ENCODE peak calls at places on chromosomes 5 and 9, in eight cellular contexts. One of them, this sample, is unnamed.
A peak's percentile ranks its signal among the peaks of the same experiment; 100 is the strongest.

GRCh38 chr9:134562146-134562753 is 79.4 kb upstream of the COL5A1 start:
- DNase-seq in heart left ventricle: no peak
- DNase-seq in lower lobe of right lung: no peak
- DNase-seq in kidney epithelial cell: no peak
- DNase-seq in AG04450: no peak
- DNase-seq in body of pancreas: no peak
- DNase-seq in colonic mucosa: no peak
- DNase-seq in stomach: no peak
- DNase-seq in this sample: no peak

GRCh38 chr9:120312031-120312430 is 267.9 kb downstream of the CDK5RAP2 start:
- DNase-seq in heart left ventricle: no peak
- DNase-seq in lower lobe of right lung: no peak
- DNase-seq in kidney epithelial cell: no peak
- DNase-seq in AG04450: no peak
- DNase-seq in body of pancreas: no peak
- DNase-seq in colonic mucosa: no peak
- DNase-seq in stomach: no peak
- DNase-seq in this sample: no peak

GRCh38 chr9:132584616-132585560 is 2.5 kb downstream of the BARHL1 start:
- DNase-seq in heart left ventricle: no peak
- DNase-seq in lower lobe of right lung: no peak
- DNase-seq in kidney epithelial cell: no peak
- DNase-seq in AG04450: no peak
- DNase-seq in body of pancreas: no peak
- DNase-seq in colonic mucosa: no peak
- DNase-seq in stomach: no peak
- DNase-seq in this sample: no peak

GRCh38 chr5:60763061-60763460 is 63.1 kb upstream of the DEPDC1B start:
- DNase-seq in heart left ventricle: no peak
- DNase-seq in lower lobe of right lung: no peak
- DNase-seq in kidney epithelial cell: no peak
- DNase-seq in AG04450: no peak
- DNase-seq in body of pancreas: no peak
- DNase-seq in colonic mucosa: no peak
- DNase-seq in stomach: no peak
- DNase-seq in this sample: no peak

GRCh38 chr9:134014946-134015345 is 10.3 kb upstream of the BRD3OS start:
- DNase-seq in heart left ventricle: no peak
- DNase-seq in lower lobe of right lung: no peak
- DNase-seq in kidney epithelial cell: no peak
- DNase-seq in AG04450: no peak
- DNase-seq in body of pancreas: no peak
- DNase-seq in colonic mucosa: no peak
- DNase-seq in stomach: no peak
- DNase-seq in this sample: no peak

GRCh38 chr9:133430244-133430643 is 8.1 kb downstream of the ADAMTS13 start:
- DNase-seq in heart left ventricle: no peak
- DNase-seq in lower lobe of right lung: no peak
- DNase-seq in kidney epithelial cell: no peak
- DNase-seq in AG04450: no peak
- DNase-seq in body of pancreas: no peak
- DNase-seq in colonic mucosa: no peak
- DNase-seq in stomach: no peak
- DNase-seq in this sample: no peak

GRCh38 chr9:15306757-15307522 is at the start of gene TTC39B:
- DNase-seq in heart left ventricle: peak; percentile 95
- DNase-seq in lower lobe of right lung: peak; percentile 96
- DNase-seq in kidney epithelial cell: peak; percentile 56
- DNase-seq in AG04450: peak; percentile 69
- DNase-seq in body of pancreas: peak; percentile 95
- DNase-seq in colonic mucosa: peak; percentile 97
- DNase-seq in stomach: peak; percentile 96
- DNase-seq in this sample: peak; percentile 56

GRCh38 chr9:109471994-109472393 is 26.1 kb downstream of the PTPN3 start:
- DNase-seq in heart left ventricle: no peak
- DNase-seq in lower lobe of right lung: no peak
- DNase-seq in kidney epithelial cell: no peak
- DNase-seq in AG04450: no peak
- DNase-seq in body of pancreas: no peak
- DNase-seq in colonic mucosa: no peak
- DNase-seq in stomach: no peak
- DNase-seq in this sample: no peak

GRCh38 chr9:83299094-83299493 is 236.2 kb upstream of the RASEF start:
- DNase-seq in heart left ventricle: no peak
- DNase-seq in lower lobe of right lung: no peak
- DNase-seq in kidney epithelial cell: no peak
- DNase-seq in AG04450: no peak
- DNase-seq in body of pancreas: no peak
- DNase-seq in colonic mucosa: no peak
- DNase-seq in stomach: no peak
- DNase-seq in this sample: no peak
- H3K27me3 ChIP-seq in heart left ventricle: no peaks in the 10 kb centered on the region
- H3K27me3 ChIP-seq in lower lobe of right lung: no peaks in the 10 kb centered on the region
- H3K27me3 ChIP-seq in kidney epithelial cell: no peaks in the 10 kb centered on the region
- H3K27me3 ChIP-seq in AG04450: no peaks in the 10 kb centered on the region
- H3K27me3 ChIP-seq in body of pancreas: no peaks in the 10 kb centered on the region
- H3K27me3 ChIP-seq in colonic mucosa: no peaks in the 10 kb centered on the region
- H3K27me3 ChIP-seq in stomach: no peaks in the 10 kb centered on the region
- H3K27me3 ChIP-seq in this sample: no peaks in the 10 kb centered on the region

GRCh38 chr9:35561468-35562261 is 43.4 kb upstream of the TESK1 start:
- DNase-seq in heart left ventricle: no peak
- DNase-seq in lower lobe of right lung: no peak
- DNase-seq in kidney epithelial cell: no peak
- DNase-seq in AG04450: no peak
- DNase-seq in body of pancreas: no peak
- DNase-seq in colonic mucosa: no peak
- DNase-seq in stomach: no peak
- DNase-seq in this sample: no peak

GRCh38 chr9:35560625-35561337 is 44.3 kb upstream of the TESK1 start:
- DNase-seq in heart left ventricle: no peak
- DNase-seq in lower lobe of right lung: no peak
- DNase-seq in kidney epithelial cell: no peak
- DNase-seq in AG04450: no peak
- DNase-seq in body of pancreas: no peak
- DNase-seq in colonic mucosa: no peak
- DNase-seq in stomach: no peak
- DNase-seq in this sample: no peak

GRCh38 chr9:35564658-35565061 is 40.4 kb upstream of the TESK1 start:
- DNase-seq in heart left ventricle: no peak
- DNase-seq in lower lobe of right lung: no peak
- DNase-seq in kidney epithelial cell: no peak
- DNase-seq in AG04450: no peak
- DNase-seq in body of pancreas: no peak
- DNase-seq in colonic mucosa: no peak
- DNase-seq in stomach: no peak
- DNase-seq in this sample: no peak

GRCh38 chr9:35563791-35564197 is 41.3 kb upstream of the TESK1 start:
- DNase-seq in heart left ventricle: peak; percentile 51
- DNase-seq in lower lobe of right lung: no peak
- DNase-seq in kidney epithelial cell: no peak
- DNase-seq in AG04450: no peak
- DNase-seq in body of pancreas: no peak
- DNase-seq in colonic mucosa: no peak
- DNase-seq in stomach: peak; percentile 60
- DNase-seq in this sample: no peak

GRCh38 chr9:35562895-35563746 is 41.9 kb upstream of the TESK1 start:
- DNase-seq in heart left ventricle: no peak
- DNase-seq in lower lobe of right lung: no peak
- DNase-seq in kidney epithelial cell: no peak
- DNase-seq in AG04450: no peak
- DNase-seq in body of pancreas: no peak
- DNase-seq in colonic mucosa: no peak
- DNase-seq in stomach: no peak
- DNase-seq in this sample: no peak
- H3K4me3 ChIP-seq in heart left ventricle: peak overlapping the region; percentile 33
- H3K4me3 ChIP-seq in lower lobe of right lung: no peak overlapping the region
- H3K4me3 ChIP-seq in kidney epithelial cell: no peak overlapping the region
- H3K4me3 ChIP-seq in AG04450: no peak overlapping the region
- H3K4me3 ChIP-seq in body of pancreas: no peak overlapping the region
- H3K4me3 ChIP-seq in colonic mucosa: no peak overlapping the region
- H3K4me3 ChIP-seq in stomach: peak overlapping the region; percentile 27
- H3K4me3 ChIP-seq in this sample: no peak overlapping the region

GRCh38 chr5:17952231-17952630 is 318.0 kb downstream of the TAF11L14 start:
- DNase-seq in heart left ventricle: no peak
- DNase-seq in lower lobe of right lung: no peak
- DNase-seq in kidney epithelial cell: no peak
- DNase-seq in AG04450: no peak
- DNase-seq in body of pancreas: no peak
- DNase-seq in colonic mucosa: no peak
- DNase-seq in stomach: no peak
- DNase-seq in this sample: no peak

GRCh38 chr5:17947029-17947428 is 312.8 kb downstream of the TAF11L14 start:
- DNase-seq in heart left ventricle: no peak
- DNase-seq in lower lobe of right lung: no peak
- DNase-seq in kidney epithelial cell: no peak
- DNase-seq in AG04450: no peak
- DNase-seq in body of pancreas: no peak
- DNase-seq in colonic mucosa: no peak
- DNase-seq in stomach: no peak
- DNase-seq in this sample: no peak

DNA sequence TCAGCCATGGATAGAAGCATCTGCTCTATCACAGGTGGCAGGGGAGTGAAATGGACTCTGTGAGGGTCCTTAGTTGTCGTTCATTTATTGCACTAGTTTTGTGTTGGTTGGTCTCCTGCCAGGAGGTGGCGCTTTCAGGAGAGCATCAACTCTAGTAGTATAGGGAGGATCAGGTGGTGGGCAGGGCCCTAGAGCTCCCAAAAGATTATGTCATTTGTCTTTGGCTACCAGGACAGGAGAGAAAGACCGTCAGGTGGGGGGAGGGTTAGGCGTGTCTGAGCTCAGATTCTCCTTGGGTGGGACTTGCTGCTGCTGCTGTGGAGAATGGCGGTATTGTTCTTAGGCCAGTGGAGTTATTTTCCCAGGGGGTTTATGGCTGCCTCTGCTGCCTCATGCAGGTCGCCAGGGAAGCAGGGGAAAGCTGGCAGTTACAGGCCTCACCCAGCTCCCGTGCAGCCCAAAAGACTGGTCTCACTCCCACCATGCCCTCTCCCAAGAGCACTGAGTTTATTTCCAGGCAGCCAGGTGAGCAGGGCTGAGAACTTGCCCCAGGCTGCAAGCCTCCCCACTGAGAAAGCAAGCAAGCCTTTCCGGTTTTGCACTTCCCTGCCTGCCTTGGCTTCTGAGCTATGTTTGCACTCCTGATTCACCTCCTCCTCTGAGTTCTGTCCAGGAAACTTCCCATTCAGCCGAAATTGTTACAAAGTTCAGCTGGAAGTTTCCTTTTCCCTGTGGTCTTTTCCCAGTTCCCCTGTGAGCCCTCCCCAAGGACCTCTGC is 317.3 kb downstream of the TAF11L14 start:
- DNase-seq in heart left ventricle: no peak
- DNase-seq in lower lobe of right lung: no peak
- DNase-seq in kidney epithelial cell: no peak
- DNase-seq in AG04450: no peak
- DNase-seq in body of pancreas: no peak
- DNase-seq in colonic mucosa: no peak
- DNase-seq in stomach: no peak
- DNase-seq in this sample: no peak
- TF ChIP-seq CTCF in heart left ventricle: no peak
- TF ChIP-seq CTCF in lower lobe of right lung: no peak
- TF ChIP-seq CTCF in kidney epithelial cell: no peak
- TF ChIP-seq CTCF in AG04450: no peak
- TF ChIP-seq CTCF in body of pancreas: no peak
- TF ChIP-seq CTCF in colonic mucosa: no peak
- TF ChIP-seq CTCF in stomach: no peak
- TF ChIP-seq CTCF in this sample: no peak

GRCh38 chr5:136014049-136014516 is 14.7 kb upstream of the TGFBI start:
- DNase-seq in heart left ventricle: no peak
- DNase-seq in lower lobe of right lung: peak; percentile 60
- DNase-seq in kidney epithelial cell: no peak
- DNase-seq in AG04450: no peak
- DNase-seq in body of pancreas: no peak
- DNase-seq in colonic mucosa: no peak
- DNase-seq in stomach: no peak
- DNase-seq in this sample: no peak

GRCh38 chr5:136013559-136013958 is 15.2 kb upstream of the TGFBI start:
- DNase-seq in heart left ventricle: no peak
- DNase-seq in lower lobe of right lung: no peak
- DNase-seq in kidney epithelial cell: no peak
- DNase-seq in AG04450: no peak
- DNase-seq in body of pancreas: no peak
- DNase-seq in colonic mucosa: no peak
- DNase-seq in stomach: no peak
- DNase-seq in this sample: no peak

GRCh38 chr5:136012041-136012804 is 16.6 kb upstream of the TGFBI start:
- DNase-seq in heart left ventricle: no peak
- DNase-seq in lower lobe of right lung: no peak
- DNase-seq in kidney epithelial cell: no peak
- DNase-seq in AG04450: no peak
- DNase-seq in body of pancreas: no peak
- DNase-seq in colonic mucosa: no peak
- DNase-seq in stomach: no peak
- DNase-seq in this sample: no peak

GRCh38 chr5:136014976-136015375 is 13.8 kb upstream of the TGFBI start:
- DNase-seq in heart left ventricle: no peak
- DNase-seq in lower lobe of right lung: no peak
- DNase-seq in kidney epithelial cell: no peak
- DNase-seq in AG04450: no peak
- DNase-seq in body of pancreas: no peak
- DNase-seq in colonic mucosa: no peak
- DNase-seq in stomach: no peak
- DNase-seq in this sample: no peak

GRCh38 chr5:136011427-136012001 is 17.3 kb upstream of the TGFBI start:
- DNase-seq in heart left ventricle: no peak
- DNase-seq in lower lobe of right lung: no peak
- DNase-seq in kidney epithelial cell: peak; percentile 88
- DNase-seq in AG04450: no peak
- DNase-seq in body of pancreas: no peak
- DNase-seq in colonic mucosa: no peak
- DNase-seq in stomach: no peak
- DNase-seq in this sample: peak; percentile 59
- H3K27me3 ChIP-seq in heart left ventricle: no peaks in the 10 kb centered on the region
- H3K27me3 ChIP-seq in lower lobe of right lung: no peaks in the 10 kb centered on the region
- H3K27me3 ChIP-seq in kidney epithelial cell: no peaks in the 10 kb centered on the region
- H3K27me3 ChIP-seq in AG04450: no peaks in the 10 kb centered on the region
- H3K27me3 ChIP-seq in body of pancreas: no peaks in the 10 kb centered on the region
- H3K27me3 ChIP-seq in colonic mucosa: no peaks in the 10 kb centered on the region
- H3K27me3 ChIP-seq in stomach: no peaks in the 10 kb centered on the region
- H3K27me3 ChIP-seq in this sample: no peaks in the 10 kb centered on the region